ENCODE peak calls at places on chromosomes 2 and 18, in nine cellular contexts. One of them, this sample, is unnamed.

GRCh38 chr2:169828141-169828811 is 1.0 kb downstream of the UBR3 start:
- DNase-seq in HCT116: no peak
- DNase-seq in GM12864: no peak
- DNase-seq in brain microvascular endothelial cell: peak; percentile 47
- DNase-seq in epithelial cell of esophagus: peak; percentile 74
- DNase-seq in IMR-90: peak; percentile 41
- DNase-seq in pancreas: no peak
- DNase-seq in testis: peak; percentile 75
- DNase-seq in astrocyte of the spinal cord: peak; percentile 49
- DNase-seq in this sample: no peak

GRCh38 chr2:23381084-23381483 is 3.9 kb upstream of the KLHL29 start:
- DNase-seq in HCT116: peak; percentile 89
- DNase-seq in GM12864: no peak
- DNase-seq in brain microvascular endothelial cell: peak; percentile 87
- DNase-seq in epithelial cell of esophagus: peak; percentile 96
- DNase-seq in IMR-90: peak; percentile 77
- DNase-seq in pancreas: no peak
- DNase-seq in testis: no peak
- DNase-seq in astrocyte of the spinal cord: peak; percentile 52
- DNase-seq in this sample: peak; percentile 87

GRCh38 chr2:96535331-96535730 is 1.2 kb upstream of the ARID5A start:
- DNase-seq in HCT116: no peak
- DNase-seq in GM12864: no peak
- DNase-seq in brain microvascular endothelial cell: no peak
- DNase-seq in epithelial cell of esophagus: no peak
- DNase-seq in IMR-90: no peak
- DNase-seq in pancreas: no peak
- DNase-seq in testis: no peak
- DNase-seq in astrocyte of the spinal cord: no peak
- DNase-seq in this sample: no peak

GRCh38 chr2:172011814-172012580 is 12.2 kb downstream of the METAP1D start:
- DNase-seq in HCT116: no peak
- DNase-seq in GM12864: no peak
- DNase-seq in brain microvascular endothelial cell: no peak
- DNase-seq in epithelial cell of esophagus: no peak
- DNase-seq in IMR-90: no peak
- DNase-seq in pancreas: no peak
- DNase-seq in testis: no peak
- DNase-seq in astrocyte of the spinal cord: no peak
- DNase-seq in this sample: no peak

GRCh38 chr2:70708376-70709199 is 59.4 kb downstream of the ADD2 start:
- DNase-seq in HCT116: no peak
- DNase-seq in GM12864: no peak
- DNase-seq in brain microvascular endothelial cell: no peak
- DNase-seq in epithelial cell of esophagus: no peak
- DNase-seq in IMR-90: no peak
- DNase-seq in pancreas: no peak
- DNase-seq in testis: no peak
- DNase-seq in astrocyte of the spinal cord: no peak
- DNase-seq in this sample: no peak

GRCh38 chr2:219207884-219208740 is 1.5 kb downstream of the ZFAND2B start:
- DNase-seq in HCT116: no peak
- DNase-seq in GM12864: no peak
- DNase-seq in brain microvascular endothelial cell: peak; percentile 8
- DNase-seq in epithelial cell of esophagus: peak; percentile 54
- DNase-seq in IMR-90: peak; percentile 59
- DNase-seq in pancreas: no peak
- DNase-seq in testis: no peak
- DNase-seq in astrocyte of the spinal cord: peak; percentile 22
- DNase-seq in this sample: no peak

GRCh38 chr2:225930687-225931086 is 531.2 kb downstream of the NYAP2 start:
- DNase-seq in HCT116: no peak
- DNase-seq in GM12864: no peak
- DNase-seq in brain microvascular endothelial cell: no peak
- DNase-seq in epithelial cell of esophagus: no peak
- DNase-seq in IMR-90: peak; percentile 36
- DNase-seq in pancreas: no peak
- DNase-seq in testis: no peak
- DNase-seq in astrocyte of the spinal cord: no peak
- DNase-seq in this sample: no peak

GRCh38 chr2:119177171-119177837 is 18.8 kb upstream of the C1QL2 start:
- DNase-seq in HCT116: no peak
- DNase-seq in GM12864: no peak
- DNase-seq in brain microvascular endothelial cell: no peak
- DNase-seq in epithelial cell of esophagus: no peak
- DNase-seq in IMR-90: no peak
- DNase-seq in pancreas: no peak
- DNase-seq in testis: no peak
- DNase-seq in astrocyte of the spinal cord: no peak
- DNase-seq in this sample: no peak

GRCh38 chr2:172600644-172601043 is 44.8 kb downstream of the PDK1 start:
- DNase-seq in HCT116: no peak
- DNase-seq in GM12864: no peak
- DNase-seq in brain microvascular endothelial cell: peak; percentile 74
- DNase-seq in epithelial cell of esophagus: no peak
- DNase-seq in IMR-90: no peak
- DNase-seq in pancreas: no peak
- DNase-seq in testis: no peak
- DNase-seq in astrocyte of the spinal cord: no peak
- DNase-seq in this sample: no peak

GRCh38 chr2:240225660-240226475 is 85.4 kb upstream of the OTOS start:
- DNase-seq in HCT116: no peak
- DNase-seq in GM12864: no peak
- DNase-seq in brain microvascular endothelial cell: no peak
- DNase-seq in epithelial cell of esophagus: peak; percentile 21
- DNase-seq in IMR-90: no peak
- DNase-seq in pancreas: no peak
- DNase-seq in testis: peak; percentile 5
- DNase-seq in astrocyte of the spinal cord: no peak
- DNase-seq in this sample: no peak

GRCh38 chr2:121579326-121579725 is 48.6 kb downstream of the RNU4ATAC start:
- DNase-seq in HCT116: no peak
- DNase-seq in GM12864: no peak
- DNase-seq in brain microvascular endothelial cell: no peak
- DNase-seq in epithelial cell of esophagus: no peak
- DNase-seq in IMR-90: no peak
- DNase-seq in pancreas: no peak
- DNase-seq in testis: no peak
- DNase-seq in astrocyte of the spinal cord: no peak
- DNase-seq in this sample: no peak

GRCh38 chr2:61677942-61678341 is 139.8 kb upstream of the XPO1 start:
- DNase-seq in HCT116: no peak
- DNase-seq in GM12864: no peak
- DNase-seq in brain microvascular endothelial cell: no peak
- DNase-seq in epithelial cell of esophagus: peak; percentile 32
- DNase-seq in IMR-90: no peak
- DNase-seq in pancreas: no peak
- DNase-seq in testis: no peak
- DNase-seq in astrocyte of the spinal cord: no peak
- DNase-seq in this sample: no peak

GRCh38 chr18:13539843-13540535 is 186.4 kb downstream of the FAM210A start:
- DNase-seq in HCT116: no peak
- DNase-seq in GM12864: no peak
- DNase-seq in brain microvascular endothelial cell: no peak
- DNase-seq in epithelial cell of esophagus: no peak
- DNase-seq in IMR-90: no peak
- DNase-seq in pancreas: no peak
- DNase-seq in testis: no peak
- DNase-seq in astrocyte of the spinal cord: no peak
- DNase-seq in this sample: no peak

GRCh38 chr18:78526275-78526674 is 453.3 kb upstream of the SALL3 start:
- DNase-seq in HCT116: no peak
- DNase-seq in GM12864: no peak
- DNase-seq in brain microvascular endothelial cell: no peak
- DNase-seq in epithelial cell of esophagus: no peak
- DNase-seq in IMR-90: no peak
- DNase-seq in pancreas: no peak
- DNase-seq in testis: no peak
- DNase-seq in astrocyte of the spinal cord: no peak
- DNase-seq in this sample: no peak

DNA sequence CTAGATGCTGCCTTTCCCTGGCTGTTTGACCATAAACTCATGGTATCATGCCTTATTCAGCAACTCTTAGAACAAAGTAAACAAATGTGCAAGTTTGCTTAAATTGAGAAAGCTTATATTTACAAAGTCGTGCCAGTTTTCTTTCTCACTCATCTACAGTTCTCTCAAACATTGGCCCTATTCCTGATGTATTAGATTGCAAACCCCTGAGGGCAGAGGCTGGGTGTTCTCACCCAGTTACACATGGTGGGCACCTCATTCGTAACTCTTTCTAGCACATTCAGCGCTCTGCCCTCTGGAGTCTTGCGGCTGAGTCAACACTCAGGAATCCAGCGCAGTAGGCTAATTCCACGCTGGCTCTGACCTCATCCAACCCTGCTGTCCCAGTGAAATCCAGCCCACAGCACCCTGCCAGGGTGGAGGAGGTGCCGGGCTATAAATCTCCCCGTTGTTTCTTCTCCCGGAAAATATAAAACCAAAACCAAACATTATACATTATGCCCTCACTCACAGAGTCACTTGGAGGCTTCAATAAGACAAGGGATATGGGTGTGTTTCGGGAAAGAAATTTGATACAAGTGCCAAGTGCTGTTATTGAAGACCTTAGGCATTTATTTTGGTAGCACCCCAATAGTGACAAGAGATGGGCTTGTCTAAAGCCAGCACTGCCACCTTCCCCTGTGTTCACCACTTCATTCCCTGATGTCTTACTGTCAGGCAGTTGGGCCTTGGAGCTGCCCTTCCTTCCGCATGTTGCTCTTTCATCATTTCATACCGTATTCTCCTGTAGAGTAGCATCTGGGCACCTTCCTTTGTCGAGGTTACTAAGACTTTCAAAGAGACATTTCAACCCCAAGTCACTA is 287.4 kb downstream of the PRKCE start:
- DNase-seq in HCT116: peak; percentile 92
- DNase-seq in GM12864: no peak
- DNase-seq in brain microvascular endothelial cell: peak; percentile 93
- DNase-seq in epithelial cell of esophagus: peak; percentile 98
- DNase-seq in IMR-90: peak; percentile 97
- DNase-seq in pancreas: peak; percentile 64
- DNase-seq in testis: peak; percentile 87
- DNase-seq in astrocyte of the spinal cord: peak; percentile 97
- DNase-seq in this sample: peak; percentile 91
- TF ChIP-seq CTCF in HCT116: no peak
- TF ChIP-seq CTCF in GM12864: no peak
- TF ChIP-seq CTCF in brain microvascular endothelial cell: no peak
- TF ChIP-seq CTCF in epithelial cell of esophagus: no peak
- TF ChIP-seq CTCF in IMR-90: no peak
- TF ChIP-seq CTCF in pancreas: no peak
- TF ChIP-seq CTCF in testis: no peak
- TF ChIP-seq CTCF in astrocyte of the spinal cord: no peak
- TF ChIP-seq CTCF in this sample: no peak

GRCh38 chr18:5197461-5197860 is 404 bp upstream of the AKAIN1 start:
- DNase-seq in HCT116: no peak
- DNase-seq in GM12864: no peak
- DNase-seq in brain microvascular endothelial cell: no peak
- DNase-seq in epithelial cell of esophagus: no peak
- DNase-seq in IMR-90: no peak
- DNase-seq in pancreas: no peak
- DNase-seq in testis: no peak
- DNase-seq in astrocyte of the spinal cord: no peak
- DNase-seq in this sample: no peak
- H3K4me3 ChIP-seq in HCT116: no peak overlapping the region
- H3K4me3 ChIP-seq in GM12864: no peak overlapping the region
- H3K4me3 ChIP-seq in brain microvascular endothelial cell: no peak overlapping the region
- H3K4me3 ChIP-seq in epithelial cell of esophagus: no peak overlapping the region
- H3K4me3 ChIP-seq in IMR-90: no peak overlapping the region
- H3K4me3 ChIP-seq in pancreas: peak overlapping the region; percentile 17
- H3K4me3 ChIP-seq in testis: no peak overlapping the region
- H3K4me3 ChIP-seq in astrocyte of the spinal cord: no peak overlapping the region
- H3K4me3 ChIP-seq in this sample: no peak overlapping the region

GRCh38 chr2:113720167-113720566 is 36.3 kb downstream of the SLC35F5 start:
- DNase-seq in HCT116: no peak
- DNase-seq in GM12864: no peak
- DNase-seq in brain microvascular endothelial cell: no peak
- DNase-seq in epithelial cell of esophagus: peak; percentile 42
- DNase-seq in IMR-90: peak; percentile 20
- DNase-seq in pancreas: no peak
- DNase-seq in testis: no peak
- DNase-seq in astrocyte of the spinal cord: no peak
- DNase-seq in this sample: no peak
- TF ChIP-seq CTCF in HCT116: peak; percentile 17
- TF ChIP-seq CTCF in GM12864: no peak
- TF ChIP-seq CTCF in brain microvascular endothelial cell: peak; percentile 35
- TF ChIP-seq CTCF in epithelial cell of esophagus: peak; percentile 42
- TF ChIP-seq CTCF in IMR-90: peak; percentile 52
- TF ChIP-seq CTCF in pancreas: peak; percentile 14
- TF ChIP-seq CTCF in testis: no peak
- TF ChIP-seq CTCF in astrocyte of the spinal cord: peak; percentile 38
- TF ChIP-seq CTCF in this sample: peak; percentile 53

GRCh38 chr2:9343524-9343923 is 79.8 kb downstream of the ITGB1BP1 start:
- DNase-seq in HCT116: no peak
- DNase-seq in GM12864: no peak
- DNase-seq in brain microvascular endothelial cell: no peak
- DNase-seq in epithelial cell of esophagus: no peak
- DNase-seq in IMR-90: no peak
- DNase-seq in pancreas: no peak
- DNase-seq in testis: no peak
- DNase-seq in astrocyte of the spinal cord: no peak
- DNase-seq in this sample: no peak

GRCh38 chr2:9344434-9344833 is 78.9 kb downstream of the ITGB1BP1 start:
- DNase-seq in HCT116: no peak
- DNase-seq in GM12864: no peak
- DNase-seq in brain microvascular endothelial cell: no peak
- DNase-seq in epithelial cell of esophagus: no peak
- DNase-seq in IMR-90: no peak
- DNase-seq in pancreas: no peak
- DNase-seq in testis: no peak
- DNase-seq in astrocyte of the spinal cord: no peak
- DNase-seq in this sample: no peak

GRCh38 chr2:9342659-9343058 is 80.7 kb downstream of the ITGB1BP1 start:
- DNase-seq in HCT116: no peak
- DNase-seq in GM12864: no peak
- DNase-seq in brain microvascular endothelial cell: no peak
- DNase-seq in epithelial cell of esophagus: no peak
- DNase-seq in IMR-90: no peak
- DNase-seq in pancreas: no peak
- DNase-seq in testis: no peak
- DNase-seq in astrocyte of the spinal cord: no peak
- DNase-seq in this sample: no peak

GRCh38 chr2:9337901-9338300 is 85.4 kb downstream of the ITGB1BP1 start:
- DNase-seq in HCT116: no peak
- DNase-seq in GM12864: no peak
- DNase-seq in brain microvascular endothelial cell: no peak
- DNase-seq in epithelial cell of esophagus: no peak
- DNase-seq in IMR-90: no peak
- DNase-seq in pancreas: no peak
- DNase-seq in testis: no peak
- DNase-seq in astrocyte of the spinal cord: no peak
- DNase-seq in this sample: no peak

DNA sequence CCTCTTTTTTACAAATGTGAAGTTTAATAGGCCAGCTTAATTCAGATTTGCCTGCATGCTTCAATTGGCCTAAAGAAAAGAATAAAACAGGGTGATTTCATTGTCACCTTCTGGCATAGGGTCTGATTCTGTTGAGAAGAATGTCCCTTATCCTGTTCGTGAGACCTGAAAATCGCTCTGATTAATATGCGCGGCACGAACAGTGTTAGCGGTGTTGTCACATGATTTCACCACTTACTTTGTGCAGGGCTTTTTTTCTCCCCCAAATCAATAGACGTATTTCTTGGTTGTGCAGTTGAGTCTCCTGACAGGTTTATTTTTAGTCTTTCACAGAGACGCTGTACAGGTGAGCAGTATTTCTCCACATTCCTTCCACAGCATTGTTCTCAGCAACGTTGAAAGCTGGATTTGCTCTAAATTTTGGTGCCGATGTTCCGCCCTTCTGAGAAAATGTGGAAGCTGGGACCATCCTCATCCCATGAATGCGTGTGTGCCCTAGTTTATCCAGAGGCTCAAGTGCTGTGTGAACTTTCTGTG is 81.9 kb downstream of the ITGB1BP1 start:
- DNase-seq in HCT116: no peak
- DNase-seq in GM12864: no peak
- DNase-seq in brain microvascular endothelial cell: no peak
- DNase-seq in epithelial cell of esophagus: no peak
- DNase-seq in IMR-90: no peak
- DNase-seq in pancreas: no peak
- DNase-seq in testis: no peak
- DNase-seq in astrocyte of the spinal cord: no peak
- DNase-seq in this sample: no peak
- H3K4me3 ChIP-seq in HCT116: no peak overlapping the region
- H3K4me3 ChIP-seq in GM12864: no peak overlapping the region
- H3K4me3 ChIP-seq in brain microvascular endothelial cell: no peak overlapping the region
- H3K4me3 ChIP-seq in epithelial cell of esophagus: no peak overlapping the region
- H3K4me3 ChIP-seq in IMR-90: no peak overlapping the region
- H3K4me3 ChIP-seq in pancreas: no peak overlapping the region
- H3K4me3 ChIP-seq in testis: no peak overlapping the region
- H3K4me3 ChIP-seq in astrocyte of the spinal cord: no peak overlapping the region
- H3K4me3 ChIP-seq in this sample: no peak overlapping the region

This sample was measured in retinal pigment epithelial cell.